ENCODE peak calls at places on chromosomes 1 and 21, in four cellular contexts. Y is stomach, X is left lung, L is ovary. W is an unnamed sample.
A peak's percentile ranks its signal among the peaks of the same experiment; 100 is the strongest.

GRCh38 chr1:117606608-117607261 is 887 bp downstream of the TENT5C start:
- DNase-seq in Y (peak; percentile 56), X (no peak), L (peak; percentile 63), W (peak; percentile 51)

GRCh38 chr1:37602750-37603694 is 7.3 kb upstream of the GNL2 start:
- DNase-seq in Y (no peak), X (no peak), L (no peak), W (peak; percentile 75)

GRCh38 chr1:154431586-154432373 is 26.6 kb downstream of the IL6R start:
- DNase-seq in Y (no peak), X (no peak), L (no peak), W (no peak)

GRCh38 chr1:2229921-2230700 is 2.0 kb downstream of the SKI start:
- DNase-seq in Y (no peak), X (no peak), L (peak; percentile 62), W (no peak)

GRCh38 chr1:223413216-223413615 is 20.0 kb downstream of the CCDC185 start:
- DNase-seq in Y (no peak), X (no peak), L (no peak), W (no peak)

GRCh38 chr1:95171270-95172245 is 54.4 kb downstream of the TLCD4 start:
- DNase-seq in Y (no peak), X (no peak), L (no peak), W (no peak)

GRCh38 chr1:100627018-100627716 is 89.2 kb downstream of the GPR88 start:
- DNase-seq in Y (no peak), X (no peak), L (no peak), W (no peak)

GRCh38 chr1:31299365-31299764 is 2.5 kb downstream of the ZCCHC17 start:
- DNase-seq in Y (no peak), X (no peak), L (no peak), W (no peak)

GRCh38 chr1:150150511-150151021 is 850 bp downstream of the PLEKHO1 start:
- DNase-seq in Y (no peak), X (no peak), L (peak; percentile 62), W (peak; percentile 53)

GRCh38 chr21:43198376-43198775 is 29.6 kb downstream of the CRYAA start:
- DNase-seq in Y (no peak), X (no peak), L (no peak), W (no peak)

GRCh38 chr1:223031690-223032601 is 111.1 kb downstream of the TLR5 start:
- DNase-seq in Y (no peak), X (no peak), L (peak; percentile 52), W (peak; percentile 76)

GRCh38 chr1:19559641-19560040 is 74.3 kb upstream of the CAPZB start:
- DNase-seq in Y (no peak), X (no peak), L (no peak), W (no peak)

GRCh38 chr1:221672160-221672762 is 69.6 kb downstream of the DUSP10 start:
- DNase-seq in Y (no peak), X (no peak), L (no peak), W (no peak)

GRCh38 chr1:185595835-185596667 is 138.1 kb upstream of the HMCN1 start:
- DNase-seq in Y (peak; percentile 58), X (no peak), L (no peak), W (peak; percentile 80)

GRCh38 chr21:35622612-35623011 is 437.7 kb downstream of the SETD4 start:
- DNase-seq in Y (no peak), X (no peak), L (no peak), W (no peak)

GRCh38 chr1:186985889-186986491 is 157.2 kb downstream of the PLA2G4A start:
- DNase-seq in Y (no peak), X (no peak), L (no peak), W (peak; percentile 67)

GRCh38 chr21:26513212-26513611 is 59.9 kb downstream of the CYYR1 start:
- DNase-seq in Y (no peak), X (no peak), L (no peak), W (no peak)

GRCh38 chr1:201999625-202000238 is 10.7 kb upstream of the ELF3 start:
- DNase-seq in Y (peak; percentile 55), X (no peak), L (peak; percentile 32), W (peak; percentile 81)

GRCh38 chr1:57279909-57280666 is 143.8 kb downstream of the DAB1 start:
- DNase-seq in Y (no peak), X (no peak), L (no peak), W (peak; percentile 12)

GRCh38 chr1:79364896-79365295 is 358.4 kb upstream of the ADGRL4 start:
- DNase-seq in Y (no peak), X (no peak), L (no peak), W (no peak)

GRCh38 chr21:43938751-43939442 is 73.2 kb upstream of the TRAPPC10 start:
- DNase-seq in Y (peak; percentile 83), X (peak; percentile 79), L (peak; percentile 50), W (peak; percentile 83)

GRCh38 chr1:107914144-107914543 is 50.8 kb downstream of the VAV3 start:
- DNase-seq in Y (peak; percentile 50), X (no peak), L (no peak), W (no peak)

GRCh38 chr1:66317156-66317543 is 216.8 kb upstream of the SGIP1 start:
- DNase-seq in Y (no peak), X (no peak), L (no peak), W (peak; percentile 55)

GRCh38 chr21:15441999-15442398 is 287.8 kb upstream of the USP25 start:
- DNase-seq in Y (no peak), X (no peak), L (no peak), W (no peak)

GRCh38 chr1:22975694-22976093 is 3.0 kb upstream of the LACTBL1 start:
- DNase-seq in Y (no peak), X (no peak), L (no peak), W (peak; percentile 14)

DNA sequence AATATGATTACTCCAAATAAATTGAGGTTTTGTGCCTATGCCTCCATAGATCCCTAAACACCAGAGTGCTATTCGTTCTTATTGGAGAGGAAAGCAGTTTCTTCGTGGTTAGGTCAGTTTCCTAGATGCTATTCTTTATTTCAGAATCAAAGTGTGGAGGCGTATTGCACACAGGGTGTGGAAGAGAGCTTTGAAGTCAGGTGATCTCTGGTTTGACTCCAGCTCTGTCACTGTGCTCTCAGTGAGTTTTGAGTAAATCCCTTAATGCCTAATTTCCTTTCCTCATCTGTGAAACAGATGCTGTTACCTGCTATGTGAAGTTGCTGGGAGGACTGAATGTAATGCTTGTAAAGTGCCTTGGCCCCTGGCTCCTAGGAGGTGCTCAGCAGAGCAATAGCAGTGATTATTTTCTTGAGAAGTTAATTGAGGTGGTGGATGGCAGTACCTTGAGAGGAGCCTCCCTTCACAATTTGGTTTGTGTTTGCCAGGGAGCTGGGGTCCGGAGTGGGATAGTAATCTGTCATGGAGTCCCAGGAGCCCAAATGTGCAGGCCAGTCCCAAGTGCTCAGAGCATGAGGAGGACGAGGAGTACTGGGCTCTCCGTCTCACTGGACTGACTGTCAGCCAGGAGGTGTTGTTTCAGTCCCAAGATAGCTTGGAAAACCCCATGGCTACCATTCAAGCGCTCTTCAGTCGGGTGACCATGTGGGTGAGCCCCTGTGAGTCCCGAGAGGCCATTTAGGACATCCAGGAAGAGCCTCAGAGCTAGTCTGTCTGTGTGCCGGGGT is 14.9 kb downstream of the NTPCR start:
- DNase-seq in Y (no peak), X (no peak), L (no peak), W (no peak)
- H3K4me3 ChIP-seq in Y (no peak overlapping the region), X (no peak overlapping the region), L (no peak overlapping the region), W (no peak overlapping the region)

GRCh38 chr1:58648864-58649263 is 51.0 kb downstream of the MYSM1 start:
- DNase-seq in Y (no peak), X (no peak), L (no peak), W (no peak)

GRCh38 chr1:58649555-58649954 is 50.3 kb downstream of the MYSM1 start:
- DNase-seq in Y (peak; percentile 55), X (no peak), L (peak; percentile 20), W (no peak)

GRCh38 chr1:58654322-58654721 is 45.5 kb downstream of the MYSM1 start:
- DNase-seq in Y (no peak), X (no peak), L (no peak), W (no peak)

GRCh38 chr1:58652351-58653184 is 47.3 kb downstream of the MYSM1 start:
- DNase-seq in Y (peak; percentile 64), X (peak; percentile 50), L (peak; percentile 61), W (peak; percentile 77)

GRCh38 chr1:58650141-58650540 is 49.7 kb downstream of the MYSM1 start:
- DNase-seq in Y (no peak), X (no peak), L (no peak), W (no peak)
- H3K4me3 ChIP-seq in Y (no peak overlapping the region), X (no peak overlapping the region), L (no peak overlapping the region), W (no peak overlapping the region)

GRCh38 chr1:156592910-156593732 is 1.5 kb downstream of the NAXE start:
- DNase-seq in Y (no peak), X (no peak), L (no peak), W (no peak)
- H3K4me3 ChIP-seq in Y (peak overlapping the region; percentile 79), X (no peak overlapping the region), L (no peak overlapping the region), W (no peak overlapping the region)

DNA sequence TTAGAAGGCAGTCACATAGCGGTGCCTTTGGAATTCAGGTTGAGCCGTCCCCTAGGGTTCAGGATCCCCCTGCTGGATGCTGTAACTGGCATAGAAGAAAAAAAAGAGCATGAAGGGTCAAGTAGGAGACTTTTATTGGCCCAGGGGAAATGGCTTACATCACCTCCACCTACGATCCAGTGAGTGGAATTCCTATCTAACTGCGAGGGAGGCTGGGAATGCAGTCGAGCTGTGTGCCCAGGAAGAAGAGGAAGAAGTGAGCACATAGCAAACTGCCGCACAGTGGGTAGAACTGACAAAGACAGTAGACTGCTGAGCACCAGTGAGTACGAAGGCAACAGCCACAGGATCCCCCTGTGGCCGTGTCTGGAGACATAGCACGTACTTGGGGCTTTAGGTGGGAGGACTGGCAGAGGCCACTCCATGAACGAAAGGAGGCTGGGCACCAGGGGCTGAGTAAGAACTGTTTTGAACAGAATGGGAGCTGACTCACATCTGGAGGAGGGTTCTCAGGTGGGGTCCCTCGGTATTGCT is 79.2 kb downstream of the RNF220 start:
- DNase-seq in Y (no peak), X (peak; percentile 34), L (no peak), W (peak; percentile 97)
- H3K4me3 ChIP-seq in Y (no peak overlapping the region), X (no peak overlapping the region), L (no peak overlapping the region), W (no peak overlapping the region)

GRCh38 chr1:226658538-226659125 is 80.5 kb downstream of the ITPKB start:
- DNase-seq in Y (no peak), X (no peak), L (no peak), W (no peak)
- H3K4me3 ChIP-seq in Y (no peak overlapping the region), X (no peak overlapping the region), L (no peak overlapping the region), W (no peak overlapping the region)

GRCh38 chr1:203278885-203279406 is 26.4 kb upstream of the BTG2 start:
- DNase-seq in Y (no peak), X (no peak), L (no peak), W (no peak)
- H3K4me3 ChIP-seq in Y (no peak overlapping the region), X (no peak overlapping the region), L (no peak overlapping the region), W (no peak overlapping the region)

W was measured in mesendoderm.